ENCODE peak calls at places on chromosomes 4 and X, in four cellular contexts. A is Panc1, E is bronchial epithelial cell, O is fibroblast of lung. G is an unnamed sample.

GRCh38 chr4:159248383-159249178 is 145.7 kb downstream of the RAPGEF2 start:
- DNase-seq in A (no peak), E (no peak), O (peak; percentile 82), G (no peak)

GRCh38 chr4:181646864-181647263 is 596.3 kb upstream of the TENM3 start:
- DNase-seq in E (no peak), O (peak; percentile 38), A (no peak), G (no peak)

GRCh38 chrX:13109811-13110210 is 65.4 kb upstream of the FAM9C start:
- DNase-seq in A (no peak), O (peak; percentile 50), E (peak; percentile 40), G (no peak)

GRCh38 chr4:111016416-111016815 is 393.5 kb upstream of the PITX2 start:
- DNase-seq in A (no peak), E (no peak), O (no peak), G (no peak)

GRCh38 chr4:1377606-1378261 is 28.5 kb downstream of the NKX1-1 start:
- DNase-seq in A (no peak), O (no peak), E (no peak), G (no peak)

GRCh38 chr4:687048-687974 is 1.6 kb downstream of the SLC49A3 start:
- DNase-seq in A (peak; percentile 68), O (peak; percentile 87), E (peak; percentile 75), G (peak; percentile 62)

GRCh38 chr4:67575889-67576329 is 17.4 kb downstream of the STAP1 start:
- DNase-seq in A (no peak), E (no peak), O (no peak), G (no peak)

GRCh38 chr4:121048165-121048564 is 24.2 kb downstream of the NDNF start:
- DNase-seq in O (no peak), E (no peak), A (no peak), G (no peak)

GRCh38 chrX:83916525-83916924 is 55.6 kb downstream of the CYLC1 start:
- DNase-seq in O (no peak), E (peak; percentile 6), A (no peak), G (no peak)

GRCh38 chrX:63738696-63739095 is 46.3 kb downstream of the ARHGEF9 start:
- DNase-seq in O (no peak), A (no peak), E (no peak), G (no peak)

GRCh38 chrX:19176901-19177630 is 54.8 kb upstream of the ADGRG2 start:
- DNase-seq in E (no peak), O (no peak), A (no peak), G (no peak)

GRCh38 chr4:107689912-107690587 is 30.0 kb downstream of the PAPSS1 start:
- DNase-seq in A (peak; percentile 50), O (peak; percentile 58), E (peak; percentile 99), G (peak; percentile 74)

GRCh38 chrX:40685352-40685918 is 38.1 kb upstream of the CXorf38 start:
- DNase-seq in E (no peak), A (no peak), O (no peak), G (no peak)

GRCh38 chr4:41853973-41854372 is 81.3 kb upstream of the TMEM33 start:
- DNase-seq in E (peak; percentile 7), A (no peak), O (no peak), G (no peak)

GRCh38 chr4:145186719-145187118 is 6.3 kb upstream of the OTUD4 start:
- DNase-seq in O (no peak), A (no peak), E (no peak), G (no peak)

GRCh38 chrX:1941291-1941690 is 326.4 kb downstream of the ASMT start:
- DNase-seq in A (no peak), O (no peak), E (no peak), G (no peak)

GRCh38 chrX:150155396-150156048 is 207.6 kb upstream of the MAMLD1 start:
- DNase-seq in E (peak; percentile 30), O (peak; percentile 71), A (no peak), G (peak; percentile 10)

GRCh38 chr4:168683595-168683994 is 186.7 kb downstream of the PALLD start:
- DNase-seq in E (peak; percentile 63), O (no peak), A (no peak), G (no peak)

GRCh38 chrX:12955882-12956703 is 18.8 kb upstream of the TMSB4X start:
- DNase-seq in O (peak; percentile 81), E (peak; percentile 66), A (no peak), G (no peak)

GRCh38 chr4:133186845-133187244 is 37.8 kb downstream of the PCDH10 start:
- DNase-seq in A (peak; percentile 20), E (no peak), O (no peak), G (no peak)

GRCh38 chr4:163385466-163385865 is 41.8 kb downstream of the NPY5R start:
- DNase-seq in O (no peak), E (peak; percentile 50), A (no peak), G (no peak)

GRCh38 chrX:32026772-32027171 is 954.9 kb upstream of the FTHL17 start:
- DNase-seq in A (no peak), O (no peak), E (no peak), G (no peak)

GRCh38 chr4:52883707-52884669 is 21.9 kb downstream of the RASL11B start:
- DNase-seq in O (no peak), E (no peak), A (no peak), G (no peak)

GRCh38 chr4:102299708-102300107 is 45.6 kb downstream of the SLC39A8 start:
- DNase-seq in A (peak; percentile 20), O (peak; percentile 20), E (peak; percentile 46), G (peak; percentile 9)

GRCh38 chrX:124229374-124229773 is 103.1 kb upstream of the TEX13D start:
- DNase-seq in O (no peak), A (no peak), E (no peak), G (no peak)

GRCh38 chr4:90293320-90293719 is 166.1 kb downstream of the CCSER1 start:
- DNase-seq in O (peak; percentile 58), E (peak; percentile 8), A (no peak), G (no peak)

DNA sequence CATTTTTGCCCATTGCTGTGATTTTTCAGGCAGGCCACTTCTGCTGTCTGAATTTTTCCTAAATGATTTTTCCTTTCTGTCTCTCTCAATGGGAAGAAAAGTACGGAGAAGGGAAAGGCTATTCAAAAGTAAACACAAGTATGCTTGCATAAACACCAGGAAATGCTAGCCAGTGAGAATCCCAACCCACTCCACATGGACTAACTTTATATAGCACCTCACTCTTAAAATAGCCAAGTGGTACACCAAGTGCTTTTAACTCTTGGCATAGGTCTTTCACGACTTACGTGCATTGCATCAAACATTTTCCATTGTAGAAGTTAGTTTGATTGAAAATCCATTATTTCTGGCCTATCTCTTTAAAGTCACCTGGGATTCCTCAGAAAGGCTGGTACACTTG is 178.9 kb upstream of the SPANXN1 start:
- DNase-seq in E (no peak), O (no peak), A (no peak), G (no peak)
- H3K36me3 ChIP-seq in E (no peaks in the 10 kb centered on the region), O (no peaks in the 10 kb centered on the region), A (no peaks in the 10 kb centered on the region), G (no peaks in the 10 kb centered on the region)

DNA sequence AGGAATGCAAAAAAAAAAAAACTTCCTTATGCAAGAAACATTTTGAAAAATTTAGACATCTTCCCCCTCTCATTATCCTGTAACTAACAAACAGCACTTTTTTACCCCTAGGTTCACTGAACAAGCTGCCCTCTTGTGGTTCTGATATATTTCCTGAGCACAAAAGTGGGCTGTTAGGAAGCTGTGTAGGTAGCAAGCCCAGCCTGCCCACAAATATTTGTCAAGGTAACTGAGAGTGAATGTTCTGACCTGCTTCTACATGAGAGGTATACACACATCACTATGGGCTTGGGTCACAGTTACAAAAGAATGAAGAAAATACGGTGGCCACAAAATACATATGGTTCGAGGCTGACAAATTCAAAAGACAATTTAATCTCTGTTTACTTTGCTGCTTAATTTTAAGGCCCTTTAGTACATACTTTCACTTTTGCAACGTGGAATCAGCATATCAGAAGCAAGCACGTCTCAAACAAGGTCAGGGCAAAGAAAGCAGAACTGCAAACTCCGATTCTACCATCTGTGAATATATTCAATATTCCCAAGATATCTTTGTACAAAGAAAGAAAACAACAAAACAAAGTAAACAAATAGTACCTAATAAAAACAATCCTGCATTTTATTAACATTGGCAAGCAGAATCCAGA is 78.6 kb downstream of the RBM47 start:
- DNase-seq in A (peak; percentile 5), E (peak; percentile 77), O (peak; percentile 59), G (no peak)
- TF ChIP-seq CTCF in A (peak; percentile 55), E (no peak), O (peak; percentile 47), G (peak; percentile 39)

DNA sequence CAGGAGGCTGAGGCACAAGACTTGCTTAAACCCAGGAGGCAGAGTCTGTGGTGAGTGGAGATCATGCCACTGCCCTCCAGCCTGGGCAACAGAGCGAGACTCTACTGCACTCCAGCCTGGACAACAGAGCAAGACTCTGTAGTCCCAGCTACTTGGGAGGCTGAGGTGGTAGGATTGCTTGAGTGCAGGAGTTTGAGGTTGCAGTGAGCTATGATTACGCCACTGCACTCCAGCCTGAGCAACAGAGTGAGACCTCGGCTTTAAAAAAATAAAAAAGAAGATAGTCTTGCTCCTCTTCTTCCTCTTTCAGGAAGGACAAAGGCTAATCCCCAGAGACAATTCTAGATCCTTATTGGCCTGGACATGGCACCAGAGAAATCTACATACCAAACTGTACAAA is 5.7 kb upstream of the PPEF2 start:
- DNase-seq in O (no peak), E (no peak), A (no peak), G (no peak)
- H3K4me3 ChIP-seq in O (no peak overlapping the region), E (no peak overlapping the region), A (no peak overlapping the region), G (no peak overlapping the region)

GRCh38 chr4:186599483-186599882 is 44.1 kb upstream of the MTNR1A start:
- DNase-seq in O (no peak), E (no peak), A (no peak), G (no peak)
- H3K36me3 ChIP-seq in O (peaks cover 30% of the 10 kb centered on the region), E (peaks cover 33% of the 10 kb centered on the region), A (peaks cover 60% of the 10 kb centered on the region), G (peaks cover 4% of the 10 kb centered on the region)

GRCh38 chr4:38180456-38180855 is 220.3 kb downstream of the PTTG2 start:
- DNase-seq in O (no peak), E (peak; percentile 69), A (no peak), G (no peak)
- TF ChIP-seq CTCF in O (no peak), E (peak; percentile 8), A (no peak), G (no peak)

GRCh38 chr4:7540216-7540615 is 105.5 kb upstream of the PSAPL1 start:
- DNase-seq in O (no peak), A (no peak), E (no peak), G (no peak)
- H3K4me3 ChIP-seq in O (no peak overlapping the region), A (no peak overlapping the region), E (no peak overlapping the region), G (no peak overlapping the region)

DNA sequence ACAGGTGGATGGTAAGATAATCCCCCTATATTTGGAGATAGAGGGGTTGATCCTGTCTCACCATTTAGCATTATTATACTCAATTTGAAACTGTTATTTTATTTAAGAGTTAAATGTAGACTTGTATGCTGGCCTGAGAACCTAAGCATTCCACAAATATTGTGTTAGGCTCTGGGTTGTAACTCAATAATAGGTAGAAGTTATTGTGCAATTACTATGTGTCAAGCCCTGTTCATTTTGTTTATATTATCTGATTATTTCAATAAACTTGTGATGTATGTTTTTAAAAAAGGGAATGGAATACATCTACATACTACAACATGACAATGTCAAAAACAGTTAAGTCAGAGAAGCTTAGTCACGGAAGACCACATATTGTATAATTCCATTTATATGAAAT is 13.6 kb upstream of the TXK start:
- DNase-seq in A (no peak), E (no peak), O (no peak), G (no peak)
- H3K36me3 ChIP-seq in A (no peaks in the 10 kb centered on the region), E (no peaks in the 10 kb centered on the region), O (no peaks in the 10 kb centered on the region), G (no peaks in the 10 kb centered on the region)

DNA sequence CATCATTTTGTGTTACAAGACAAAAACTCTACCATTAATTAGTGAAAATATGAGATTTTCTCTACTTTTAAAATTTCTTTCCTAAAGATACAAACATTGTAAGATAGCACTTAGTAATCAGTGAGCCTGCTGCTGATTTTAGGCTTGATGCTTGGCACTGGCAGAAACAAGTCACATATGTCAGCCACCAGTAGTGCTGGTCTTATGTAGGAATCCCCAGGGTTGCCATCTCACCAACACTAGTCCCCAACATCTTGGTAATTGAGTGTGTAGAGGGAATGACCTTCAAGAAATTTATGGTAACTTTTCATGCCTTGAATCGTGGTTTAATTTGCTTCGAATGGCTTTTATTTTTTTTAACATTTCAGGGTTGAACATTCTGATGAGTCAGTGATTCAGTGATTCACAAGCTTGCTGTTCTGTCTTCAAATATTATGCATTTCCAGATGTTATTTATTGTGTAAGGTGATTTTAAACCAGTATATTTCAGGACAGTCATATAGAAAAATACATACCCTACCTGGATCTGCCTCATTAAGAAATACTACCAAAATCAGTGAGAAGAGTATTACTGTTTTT is 11.9 kb downstream of the EXOC1 start:
- DNase-seq in E (peak; percentile 81), O (peak; percentile 62), A (no peak), G (no peak)
- TF ChIP-seq CTCF in E (no peak), O (no peak), A (no peak), G (no peak)